ENCODE peak calls at places on chromosome 18, in eight cellular contexts. X, K, F, G, A, D, C and M are unnamed samples.

GRCh38 chr18:11488175-11488574 is 121.2 kb upstream of the SLC35G4 start:
- DNase-seq in X (no peak), K (peak), F (no peak), G (no peak), A (peak), D (no peak), C (peak), M (no peak)

GRCh38 chr18:76425299-76426101 is 69.5 kb downstream of the ZNF516 start:
- DNase-seq in X (no peak), K (no peak), F (no peak), G (no peak), A (peak), D (no peak), C (peak), M (no peak)

GRCh38 chr18:79935098-79935480 is 16.4 kb downstream of the SLC66A2 start:
- DNase-seq in X (no peak), K (no peak), F (no peak), G (no peak), A (no peak), D (peak), C (no peak), M (no peak)

GRCh38 chr18:46346896-46347630 is 242.9 kb downstream of the HAUS1 start:
- DNase-seq in X (no peak), K (no peak), F (no peak), G (no peak), A (no peak), D (no peak), C (no peak), M (no peak)

GRCh38 chr18:41938445-41938844 is 16.6 kb upstream of the PIK3C3 start:
- DNase-seq in X (no peak), K (peak), F (no peak), G (no peak), A (peak), D (no peak), C (peak), M (no peak)

GRCh38 chr18:9400197-9400596 is 65.6 kb downstream of the TWSG1 start:
- DNase-seq in X (no peak), K (no peak), F (no peak), G (no peak), A (no peak), D (no peak), C (no peak), M (no peak)

GRCh38 chr18:75086494-75087034 is 122.4 kb downstream of the PTGR3 start:
- DNase-seq in X (no peak), K (no peak), F (no peak), G (no peak), A (no peak), D (no peak), C (no peak), M (no peak)

GRCh38 chr18:62388855-62389760 is 64.0 kb downstream of the TNFRSF11A start:
- DNase-seq in X (no peak), K (no peak), F (no peak), G (no peak), A (no peak), D (no peak), C (no peak), M (no peak)

GRCh38 chr18:5073026-5073944 is 123.8 kb downstream of the AKAIN1 start:
- DNase-seq in X (peak), K (peak), F (no peak), G (peak), A (peak), D (no peak), C (peak), M (no peak)

GRCh38 chr18:22841840-22842239 is 91.3 kb upstream of the RBBP8 start:
- DNase-seq in X (no peak), K (no peak), F (no peak), G (no peak), A (no peak), D (no peak), C (peak), M (no peak)

GRCh38 chr18:50297621-50298442 is 10.3 kb upstream of the CXXC1 start:
- DNase-seq in X (peak), K (peak), F (peak), G (peak), A (peak), D (peak), C (peak), M (peak)

GRCh38 chr18:58638446-58638845 is 9.6 kb upstream of the ALPK2 start:
- DNase-seq in X (no peak), K (no peak), F (no peak), G (no peak), A (no peak), D (no peak), C (peak), M (no peak)

GRCh38 chr18:34772887-34773286 is 62.8 kb downstream of the DTNA start:
- DNase-seq in X (no peak), K (peak), F (no peak), G (no peak), A (peak), D (no peak), C (peak), M (no peak)

GRCh38 chr18:46899274-46899948 is 17.9 kb downstream of the PIAS2 start:
- DNase-seq in X (no peak), K (no peak), F (no peak), G (no peak), A (no peak), D (no peak), C (no peak), M (no peak)

GRCh38 chr18:51603111-51603510 is 405.6 kb upstream of the MEX3C start:
- DNase-seq in X (no peak), K (no peak), F (no peak), G (no peak), A (no peak), D (no peak), C (no peak), M (no peak)